ENCODE peak calls at places on chromosomes 4 and X, in ten cellular contexts. S is breast epithelium, Y is fibroblast of the aortic adventitia, R is choroid plexus epithelial cell, A is activated B cell treated with CpG ODN at 0.5 μM for 24 hours, J is ovary, H is cardiac fibroblast, V is heart right ventricle, L is endodermal cell, P is Panc1. F is an unnamed sample.

GRCh38 chr4:1910643-1911042 is 39.5 kb downstream of the NSD2 start:
- DNase-seq in Y (peak; percentile 79), H (peak; percentile 80), J (no peak), S (no peak), P (no peak), V (no peak), L (peak; percentile 88), A (no peak), R (peak; percentile 81), F (no peak)

GRCh38 chrX:22060451-22060940 is 28.4 kb downstream of the PHEX start:
- DNase-seq in R (peak; percentile 29), J (no peak), Y (peak; percentile 75), H (peak; percentile 48), P (no peak), L (no peak), V (no peak), A (no peak), S (no peak), F (no peak)

GRCh38 chr4:53461244-53461643 is 83.8 kb downstream of the FIP1L1 start:
- DNase-seq in L (no peak), Y (peak; percentile 84), R (peak; percentile 35), H (peak; percentile 61), J (no peak), S (no peak), A (no peak), P (no peak), V (no peak), F (no peak)

GRCh38 chr4:172245493-172245892 is 432.3 kb downstream of the GALNTL6 start:
- DNase-seq in L (no peak), H (no peak), V (no peak), P (no peak), A (no peak), S (no peak), Y (no peak), R (no peak), J (no peak), F (no peak)

GRCh38 chr4:169823685-169824084 is 65.9 kb upstream of the HPF1 start:
- DNase-seq in A (no peak), S (no peak), P (no peak), L (peak; percentile 91), H (peak; percentile 61), Y (peak; percentile 70), R (peak; percentile 81), J (no peak), V (peak; percentile 16), F (no peak)

GRCh38 chr4:121951570-121952110 is at the start of gene TRPC3:
- DNase-seq in P (no peak), V (peak; percentile 28), J (peak; percentile 13), A (peak; percentile 32), R (peak; percentile 16), H (peak; percentile 7), L (peak; percentile 74), Y (no peak), S (no peak), F (no peak)

GRCh38 chrX:106952988-106953387 is 32.8 kb downstream of the CLDN2 start:
- DNase-seq in R (peak; percentile 55), J (no peak), H (peak; percentile 48), P (no peak), L (no peak), Y (peak; percentile 54), S (no peak), V (no peak), A (no peak), F (no peak)

GRCh38 chr4:870951-871350 is 45.0 kb upstream of the CPLX1 start:
- DNase-seq in S (no peak), L (no peak), H (no peak), A (no peak), Y (no peak), R (no peak), J (no peak), P (no peak), V (no peak), F (no peak)

GRCh38 chr4:16267639-16268038 is 41.4 kb upstream of the TAPT1 start:
- DNase-seq in H (no peak), S (no peak), J (no peak), A (no peak), R (no peak), Y (no peak), L (no peak), V (no peak), P (no peak), F (no peak)

GRCh38 chrX:108070891-108071290 is 20.5 kb downstream of the PSMD10 start:
- DNase-seq in V (no peak), P (no peak), J (no peak), R (peak; percentile 70), L (no peak), A (no peak), H (peak; percentile 21), S (no peak), Y (peak; percentile 79), F (no peak)

GRCh38 chr4:172952052-172952451 is 216.6 kb upstream of the GALNT7 start:
- DNase-seq in S (no peak), H (no peak), J (no peak), A (no peak), L (no peak), Y (no peak), V (no peak), P (no peak), R (no peak), F (no peak)

GRCh38 chr4:95296052-95296451 is 252.7 kb downstream of the UNC5C start:
- DNase-seq in R (no peak), P (no peak), Y (no peak), S (no peak), A (no peak), J (no peak), V (no peak), H (no peak), L (no peak), F (no peak)

GRCh38 chr4:53914313-53915016 is 149.9 kb downstream of the CHIC2 start:
- DNase-seq in S (no peak), L (no peak), Y (peak; percentile 83), R (peak; percentile 82), A (no peak), P (peak; percentile 56), V (no peak), H (peak; percentile 81), J (no peak), F (no peak)

GRCh38 chrX:31323658-31324057 is 251.8 kb upstream of the FTHL17 start:
- DNase-seq in L (no peak), H (no peak), Y (no peak), S (no peak), A (no peak), J (no peak), P (no peak), R (no peak), V (no peak), F (no peak)

DNA sequence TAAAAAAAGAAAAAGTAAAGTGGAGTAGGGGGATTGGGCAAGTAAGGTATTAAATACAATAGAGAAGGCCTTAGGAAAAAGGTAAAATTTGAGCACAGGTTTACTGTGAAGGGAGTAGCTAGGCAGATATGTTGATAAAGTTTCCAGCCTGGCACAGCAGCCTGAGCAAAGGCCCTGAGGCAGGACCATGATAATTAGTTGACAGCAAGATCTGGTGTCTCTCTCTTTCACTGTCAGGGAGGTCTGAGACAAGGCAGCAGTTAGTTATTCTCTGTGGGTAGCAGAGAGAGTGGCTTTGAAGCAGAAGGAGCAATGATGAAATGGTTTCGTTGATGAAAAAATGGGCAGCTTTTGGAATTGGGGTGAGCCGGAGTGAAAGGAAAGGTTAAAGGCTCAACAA is 119.5 kb downstream of the KDR start:
- DNase-seq in S (no peak), H (no peak), V (no peak), R (no peak), Y (no peak), A (no peak), P (no peak), J (no peak), L (no peak), F (no peak)
- TF ChIP-seq CTCF in S (no peak), H (no peak), V (no peak), R (no peak), Y (no peak), A (no peak), P (no peak), J (no peak), L (no peak), F (no peak)

GRCh38 chrX:148695362-148695761 is 194.9 kb downstream of the AFF2 start:
- DNase-seq in R (no peak), V (no peak), A (no peak), S (no peak), L (no peak), H (no peak), J (no peak), P (no peak), Y (no peak), F (no peak)

GRCh38 chrX:148700021-148700420 is 199.6 kb downstream of the AFF2 start:
- DNase-seq in A (no peak), S (no peak), Y (no peak), R (no peak), J (no peak), V (no peak), L (no peak), P (no peak), H (no peak), F (no peak)

DNA sequence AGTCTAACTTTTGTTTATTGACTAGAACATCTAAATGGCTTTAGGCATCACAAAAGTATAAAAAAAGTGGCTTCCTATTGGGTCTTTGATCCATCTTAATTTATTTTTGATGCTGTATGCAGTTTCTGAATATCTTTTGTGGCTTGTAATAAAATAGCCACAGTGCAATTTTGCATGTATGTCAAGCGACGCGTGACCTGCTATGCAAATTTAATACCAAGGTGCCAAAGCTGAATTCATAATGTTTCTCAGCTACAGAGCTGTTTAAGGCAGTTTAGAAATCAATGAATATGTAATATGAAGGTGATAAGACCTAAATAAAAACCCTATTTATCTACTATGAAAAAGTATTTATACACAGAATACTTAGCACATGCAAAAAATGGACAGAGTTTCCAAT is 197.8 kb downstream of the AFF2 start:
- DNase-seq in Y (no peak), S (no peak), V (no peak), R (no peak), L (no peak), J (no peak), P (no peak), A (no peak), H (no peak), F (no peak)
- TF ChIP-seq CTCF in Y (no peak), S (no peak), V (no peak), R (no peak), L (no peak), J (no peak), P (no peak), A (no peak), H (no peak), F (no peak)

GRCh38 chr4:32340591-32340990 is 1620.4 kb downstream of the PCDH7 start:
- DNase-seq in J (no peak), P (no peak), V (no peak), Y (no peak), H (no peak), S (no peak), R (peak; percentile 3), A (no peak), L (no peak), F (no peak)
- TF ChIP-seq CTCF in J (no peak), P (no peak), V (no peak), Y (no peak), H (no peak), S (no peak), R (peak; percentile 25), A (no peak), L (peak; percentile 59), F (no peak)

DNA sequence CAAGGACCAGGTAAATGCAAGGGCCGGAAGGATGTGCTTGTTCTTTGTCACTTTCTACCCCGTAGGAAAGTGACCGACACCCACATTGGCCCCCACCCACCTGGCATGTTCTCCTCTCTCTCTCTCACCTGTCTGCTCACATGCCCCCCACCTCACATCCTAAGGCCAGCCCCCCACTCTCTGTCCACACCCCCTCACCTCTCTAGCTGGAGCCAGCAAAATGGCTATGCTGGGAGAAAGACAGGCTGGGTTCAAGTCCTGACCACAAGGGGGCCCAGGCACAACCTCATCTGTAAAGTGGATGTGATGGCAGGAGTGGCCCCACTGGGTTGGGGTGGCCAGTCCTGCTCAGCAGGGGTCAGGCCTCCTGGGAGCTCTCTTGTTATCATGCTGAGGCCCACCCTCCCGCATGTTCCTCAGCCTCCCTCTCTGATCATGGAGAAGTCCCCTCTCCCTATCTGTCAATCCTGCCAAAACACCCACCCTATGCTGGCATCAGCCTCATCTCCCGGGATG is 1.7 kb upstream of the PPP2R2C start:
- DNase-seq in Y (no peak), H (no peak), V (no peak), J (no peak), S (no peak), R (peak; percentile 22), L (peak; percentile 82), A (no peak), P (no peak), F (no peak)
- TF ChIP-seq CTCF in Y (peak; percentile 20), H (peak; percentile 28), V (no peak), J (no peak), S (no peak), R (peak; percentile 45), L (peak; percentile 73), A (no peak), P (peak; percentile 73), F (no peak)

F was measured in natural killer cell.